ENCODE peak calls at places on chromosomes 1 and 21, in five cellular contexts. H is stimulated activated CD4-positive, alpha-beta T cell treated with anti-CD3 and anti-CD28 coated beads, Interleukin-2, amount 100 ng/mL, for 24 hours; B is H54; W is anterior cingulate cortex; F is T-cell. R is an unnamed sample.

GRCh38 chr1:116886532-116886931 is 23.2 kb upstream of the PTGFRN start:
- DNase-seq in H (no peak), W (no peak), B (no peak), F (no peak), R (no peak)

GRCh38 chr1:18949689-18950414 is 6.6 kb downstream of the IFFO2 start:
- DNase-seq in H (peak; percentile 30), W (peak; percentile 35), F (no peak), B (no peak), R (no peak)

GRCh38 chr1:85581138-85581801 is 709 bp downstream of the CCN1 start:
- DNase-seq in B (no peak), H (peak; percentile 65), W (no peak), F (no peak), R (peak; percentile 74)

GRCh38 chr1:26889580-26890466 is at the start of gene GPN2:
- DNase-seq in H (peak; percentile 81), B (peak; percentile 53), F (peak; percentile 69), W (peak; percentile 76), R (peak; percentile 86)

GRCh38 chr21:27715131-27715530 is 748.2 kb upstream of the ADAMTS5 start:
- DNase-seq in F (no peak), B (no peak), W (no peak), H (no peak), R (no peak)

GRCh38 chr1:101309334-101310221 is 72.8 kb downstream of the S1PR1 start:
- DNase-seq in F (peak; percentile 79), H (peak; percentile 67), B (peak; percentile 33), W (peak; percentile 20), R (peak; percentile 53)

GRCh38 chr1:245336149-245336983 is 181.6 kb downstream of the KIF26B start:
- DNase-seq in F (no peak), W (no peak), H (no peak), B (no peak), R (no peak)

GRCh38 chr1:26799479-26800133 is 11.9 kb downstream of the PIGV start:
- DNase-seq in H (peak; percentile 17), F (no peak), W (peak; percentile 40), B (peak; percentile 59), R (peak; percentile 79)

GRCh38 chr21:14526199-14526598 is 19.9 kb downstream of the SAMSN1 start:
- DNase-seq in W (no peak), H (no peak), B (no peak), F (no peak), R (no peak)

GRCh38 chr1:16009030-16009460 is 5.0 kb downstream of the SRARP start:
- DNase-seq in H (peak; percentile 82), B (peak; percentile 64), W (peak; percentile 81), F (peak; percentile 65), R (peak; percentile 83)

GRCh38 chr1:167374014-167374413 is 144.3 kb downstream of the CD247 start:
- DNase-seq in B (no peak), W (no peak), F (no peak), H (no peak), R (no peak)

GRCh38 chr1:165637427-165637826 is 6.4 kb downstream of the MGST3 start:
- DNase-seq in W (no peak), H (no peak), B (no peak), F (no peak), R (no peak)

GRCh38 chr1:236576004-236576403 is 28.3 kb downstream of the HEATR1 start:
- DNase-seq in H (no peak), W (no peak), B (no peak), F (no peak), R (no peak)

GRCh38 chr1:45569962-45570581 is 13.8 kb upstream of the NASP start:
- DNase-seq in H (peak; percentile 72), B (peak; percentile 47), W (peak; percentile 58), F (peak; percentile 64), R (peak; percentile 67)

GRCh38 chr1:237891979-237892378 is 1.3 kb upstream of the ZP4 start:
- DNase-seq in F (no peak), W (no peak), B (no peak), H (no peak), R (no peak)

GRCh38 chr21:44521928-44522752 is 17.9 kb downstream of the KRTAP10-1 start:
- DNase-seq in H (no peak), F (no peak), B (no peak), W (no peak), R (peak; percentile 10)

GRCh38 chr1:204578867-204579664 is 62.9 kb downstream of the MDM4 start:
- DNase-seq in B (no peak), F (no peak), W (no peak), H (peak; percentile 42), R (peak; percentile 48)

GRCh38 chr1:153380711-153381110 is 5.3 kb upstream of the S100A12 start:
- DNase-seq in F (no peak), W (no peak), B (no peak), H (no peak), R (no peak)

GRCh38 chr1:209583408-209583807 is at the start of gene CAMK1G:
- DNase-seq in B (peak; percentile 69), H (no peak), F (no peak), W (peak; percentile 17), R (no peak)

GRCh38 chr1:162374406-162374805 is 2.2 kb downstream of the SPATA46 start:
- DNase-seq in B (no peak), W (no peak), H (no peak), F (no peak), R (no peak)

GRCh38 chr1:110408488-110408887 is 994 bp upstream of the LAMTOR5 start:
- DNase-seq in W (no peak), H (no peak), B (no peak), F (no peak), R (no peak)

GRCh38 chr1:232012773-232013386 is 386.3 kb downstream of the DISC1 start:
- DNase-seq in H (no peak), F (no peak), B (no peak), W (no peak), R (peak; percentile 72)

GRCh38 chr1:20931930-20932436 is 144.9 kb upstream of the HP1BP3 start:
- DNase-seq in W (no peak), B (no peak), H (no peak), F (no peak), R (no peak)

GRCh38 chr1:6360517-6360916 is 33.0 kb downstream of the ACOT7 start:
- DNase-seq in H (no peak), W (no peak), B (no peak), F (no peak), R (no peak)

GRCh38 chr1:60133848-60134247 is 60.3 kb upstream of the C1orf87 start:
- DNase-seq in H (no peak), W (no peak), B (no peak), F (no peak), R (no peak)

GRCh38 chr21:41446571-41446970 is 20.5 kb downstream of the MX1 start:
- DNase-seq in H (no peak), B (no peak), F (no peak), W (no peak), R (no peak)

GRCh38 chr1:39087109-39087834 is 61.1 kb downstream of the NDUFS5 start:
- DNase-seq in F (no peak), H (no peak), B (no peak), W (no peak), R (peak; percentile 53)

GRCh38 chr1:163195728-163196448 is 6.8 kb downstream of the RGS5 start:
- DNase-seq in B (no peak), W (no peak), H (no peak), F (no peak), R (peak; percentile 48)

GRCh38 chr1:5286244-5286643 is 631.8 kb downstream of the AJAP1 start:
- DNase-seq in W (no peak), B (no peak), F (peak; percentile 46), H (peak; percentile 50), R (no peak)

GRCh38 chr1:8844421-8845063 is 27.1 kb upstream of the RERE start:
- DNase-seq in F (no peak), B (no peak), H (no peak), W (no peak), R (peak; percentile 40)

R was measured in left cardiac atrium.